ENCODE peak calls at places on chromosomes 16 and 17, in eight cellular contexts. One of them, this sample, is unnamed.

GRCh38 chr17:42387221-42387657 is 1.0 kb downstream of the STAT3 start:
- DNase-seq in HCT116: no peak
- DNase-seq in tibial artery: no peak
- DNase-seq in Caco-2: no peak
- DNase-seq in IMR-90: peak; percentile 74
- DNase-seq in lung: peak; percentile 61
- DNase-seq in neural progenitor cell: no peak
- DNase-seq in ovary: no peak
- DNase-seq in this sample: no peak

GRCh38 chr16:2339521-2340484 is 725 bp downstream of the ABCA3 start:
- DNase-seq in HCT116: no peak
- DNase-seq in tibial artery: peak; percentile 31
- DNase-seq in Caco-2: peak; percentile 60
- DNase-seq in IMR-90: no peak
- DNase-seq in lung: peak; percentile 76
- DNase-seq in neural progenitor cell: peak; percentile 75
- DNase-seq in ovary: peak; percentile 66
- DNase-seq in this sample: peak; percentile 15

GRCh38 chr16:84970447-84971127 is 40.7 kb downstream of the ZDHHC7 start:
- DNase-seq in HCT116: peak; percentile 77
- DNase-seq in tibial artery: peak; percentile 66
- DNase-seq in Caco-2: peak; percentile 82
- DNase-seq in IMR-90: peak; percentile 76
- DNase-seq in lung: peak; percentile 78
- DNase-seq in neural progenitor cell: peak; percentile 91
- DNase-seq in ovary: peak; percentile 85
- DNase-seq in this sample: peak; percentile 74

GRCh38 chr16:87620201-87620495 is 17.8 kb downstream of the JPH3 start:
- DNase-seq in HCT116: no peak
- DNase-seq in tibial artery: no peak
- DNase-seq in Caco-2: no peak
- DNase-seq in IMR-90: no peak
- DNase-seq in lung: no peak
- DNase-seq in neural progenitor cell: peak; percentile 38
- DNase-seq in ovary: no peak
- DNase-seq in this sample: no peak

GRCh38 chr16:24816688-24817087 is 29.1 kb upstream of the SLC5A11 start:
- DNase-seq in HCT116: no peak
- DNase-seq in tibial artery: no peak
- DNase-seq in Caco-2: no peak
- DNase-seq in IMR-90: no peak
- DNase-seq in lung: no peak
- DNase-seq in neural progenitor cell: no peak
- DNase-seq in ovary: no peak
- DNase-seq in this sample: no peak

GRCh38 chr17:82367724-82368524 is 3.6 kb upstream of the UTS2R start:
- DNase-seq in HCT116: peak; percentile 98
- DNase-seq in tibial artery: no peak
- DNase-seq in Caco-2: peak; percentile 96
- DNase-seq in IMR-90: peak; percentile 11
- DNase-seq in lung: no peak
- DNase-seq in neural progenitor cell: no peak
- DNase-seq in ovary: no peak
- DNase-seq in this sample: no peak

GRCh38 chr17:77681820-77682219 is 276.7 kb upstream of the TNRC6C start:
- DNase-seq in HCT116: no peak
- DNase-seq in tibial artery: no peak
- DNase-seq in Caco-2: peak; percentile 14
- DNase-seq in IMR-90: peak; percentile 1
- DNase-seq in lung: no peak
- DNase-seq in neural progenitor cell: no peak
- DNase-seq in ovary: no peak
- DNase-seq in this sample: no peak

GRCh38 chr17:28811594-28812135 is 30.9 kb downstream of the FAM222B start:
- DNase-seq in HCT116: peak; percentile 15
- DNase-seq in tibial artery: no peak
- DNase-seq in Caco-2: no peak
- DNase-seq in IMR-90: peak; percentile 21
- DNase-seq in lung: no peak
- DNase-seq in neural progenitor cell: peak; percentile 40
- DNase-seq in ovary: no peak
- DNase-seq in this sample: no peak

GRCh38 chr17:81553616-81554181 is 1.5 kb upstream of the FAAP100 start:
- DNase-seq in HCT116: peak; percentile 16
- DNase-seq in tibial artery: no peak
- DNase-seq in Caco-2: no peak
- DNase-seq in IMR-90: peak; percentile 99
- DNase-seq in lung: no peak
- DNase-seq in neural progenitor cell: no peak
- DNase-seq in ovary: peak; percentile 69
- DNase-seq in this sample: no peak

GRCh38 chr16:64543401-64543800 is 578.5 kb downstream of the CDH11 start:
- DNase-seq in HCT116: no peak
- DNase-seq in tibial artery: no peak
- DNase-seq in Caco-2: no peak
- DNase-seq in IMR-90: no peak
- DNase-seq in lung: no peak
- DNase-seq in neural progenitor cell: no peak
- DNase-seq in ovary: no peak
- DNase-seq in this sample: no peak

GRCh38 chr16:76162046-76162445 is 115.2 kb upstream of the CNTNAP4 start:
- DNase-seq in HCT116: no peak
- DNase-seq in tibial artery: no peak
- DNase-seq in Caco-2: no peak
- DNase-seq in IMR-90: no peak
- DNase-seq in lung: no peak
- DNase-seq in neural progenitor cell: no peak
- DNase-seq in ovary: no peak
- DNase-seq in this sample: no peak

GRCh38 chr17:82110298-82110697 is 12.3 kb upstream of the FASN start:
- DNase-seq in HCT116: no peak
- DNase-seq in tibial artery: no peak
- DNase-seq in Caco-2: no peak
- DNase-seq in IMR-90: no peak
- DNase-seq in lung: no peak
- DNase-seq in neural progenitor cell: no peak
- DNase-seq in ovary: no peak
- DNase-seq in this sample: no peak

DNA sequence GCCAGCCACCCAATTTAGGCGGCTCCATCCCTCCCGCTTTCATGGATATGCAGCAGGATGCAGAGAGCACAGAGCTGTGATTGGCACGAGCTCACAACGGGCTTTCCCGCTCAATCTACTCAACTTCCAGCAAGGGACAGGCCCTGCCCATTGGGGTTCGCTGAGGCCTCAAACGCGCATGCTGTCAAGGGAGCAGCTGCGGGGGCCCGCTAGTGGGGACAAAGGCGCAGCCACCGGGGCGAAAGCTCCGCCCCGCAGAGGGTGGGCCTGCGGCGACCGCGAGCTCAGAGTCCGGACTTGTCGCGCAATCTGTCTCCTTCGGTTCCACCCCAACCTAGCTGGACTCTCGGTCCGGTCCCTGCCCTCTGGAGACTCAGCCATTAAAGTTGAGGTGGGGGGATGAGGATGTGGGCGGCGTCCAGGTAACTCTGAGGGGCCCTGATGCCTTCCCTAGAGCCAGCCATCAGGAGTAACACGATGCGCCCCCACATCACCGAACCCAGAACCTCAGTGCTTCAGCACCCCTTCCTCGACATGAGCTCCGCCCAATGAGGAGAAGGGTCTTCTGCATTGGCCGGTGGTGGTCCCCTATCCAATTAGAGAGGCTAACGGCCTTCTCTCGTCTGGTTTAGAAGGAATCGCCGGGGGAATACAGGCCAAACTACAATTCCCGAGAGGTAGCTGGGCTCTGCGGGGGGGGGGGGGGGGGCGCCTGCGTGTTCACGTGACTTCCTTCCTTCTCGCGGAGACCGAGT is 489 bp upstream of the NFATC3 start:
- DNase-seq in HCT116: no peak
- DNase-seq in tibial artery: peak; percentile 91
- DNase-seq in Caco-2: peak; percentile 94
- DNase-seq in IMR-90: peak; percentile 61
- DNase-seq in lung: peak; percentile 89
- DNase-seq in neural progenitor cell: peak; percentile 93
- DNase-seq in ovary: peak; percentile 87
- DNase-seq in this sample: peak; percentile 77
- TF ChIP-seq CTCF in HCT116: no peak
- TF ChIP-seq CTCF in tibial artery: peak; percentile 23
- TF ChIP-seq CTCF in Caco-2: no peak
- TF ChIP-seq CTCF in IMR-90: no peak
- TF ChIP-seq CTCF in lung: no peak
- TF ChIP-seq CTCF in neural progenitor cell: no peak
- TF ChIP-seq CTCF in ovary: peak; percentile 34
- TF ChIP-seq CTCF in this sample: no peak

GRCh38 chr16:59887856-59888255 is 1153.7 kb upstream of the GOT2 start:
- DNase-seq in HCT116: no peak
- DNase-seq in tibial artery: no peak
- DNase-seq in Caco-2: no peak
- DNase-seq in IMR-90: no peak
- DNase-seq in lung: no peak
- DNase-seq in neural progenitor cell: no peak
- DNase-seq in ovary: no peak
- DNase-seq in this sample: no peak

GRCh38 chr16:59892376-59892775 is 1158.3 kb upstream of the GOT2 start:
- DNase-seq in HCT116: no peak
- DNase-seq in tibial artery: no peak
- DNase-seq in Caco-2: no peak
- DNase-seq in IMR-90: no peak
- DNase-seq in lung: no peak
- DNase-seq in neural progenitor cell: no peak
- DNase-seq in ovary: no peak
- DNase-seq in this sample: no peak
- H3K9me3 ChIP-seq in HCT116: peaks cover 7% of the 10 kb centered on the region
- H3K9me3 ChIP-seq in tibial artery: no peaks in the 10 kb centered on the region
- H3K9me3 ChIP-seq in Caco-2: no peaks in the 10 kb centered on the region
- H3K9me3 ChIP-seq in IMR-90: peaks cover 2% of the 10 kb centered on the region
- H3K9me3 ChIP-seq in lung: no peaks in the 10 kb centered on the region
- H3K9me3 ChIP-seq in neural progenitor cell: no peaks in the 10 kb centered on the region
- H3K9me3 ChIP-seq in ovary: no peaks in the 10 kb centered on the region
- H3K9me3 ChIP-seq in this sample: no peaks in the 10 kb centered on the region

GRCh38 chr16:50711040-50711439 is 17.6 kb downstream of the NOD2 start:
- DNase-seq in HCT116: no peak
- DNase-seq in tibial artery: no peak
- DNase-seq in Caco-2: no peak
- DNase-seq in IMR-90: no peak
- DNase-seq in lung: no peak
- DNase-seq in neural progenitor cell: no peak
- DNase-seq in ovary: no peak
- DNase-seq in this sample: no peak

GRCh38 chr16:50709980-50710379 is 16.6 kb downstream of the NOD2 start:
- DNase-seq in HCT116: no peak
- DNase-seq in tibial artery: no peak
- DNase-seq in Caco-2: no peak
- DNase-seq in IMR-90: no peak
- DNase-seq in lung: no peak
- DNase-seq in neural progenitor cell: no peak
- DNase-seq in ovary: no peak
- DNase-seq in this sample: no peak

GRCh38 chr16:50709061-50709695 is 15.8 kb downstream of the NOD2 start:
- DNase-seq in HCT116: no peak
- DNase-seq in tibial artery: no peak
- DNase-seq in Caco-2: no peak
- DNase-seq in IMR-90: no peak
- DNase-seq in lung: no peak
- DNase-seq in neural progenitor cell: no peak
- DNase-seq in ovary: no peak
- DNase-seq in this sample: no peak

GRCh38 chr16:50706250-50706649 is 12.8 kb downstream of the NOD2 start:
- DNase-seq in HCT116: no peak
- DNase-seq in tibial artery: no peak
- DNase-seq in Caco-2: peak; percentile 80
- DNase-seq in IMR-90: no peak
- DNase-seq in lung: no peak
- DNase-seq in neural progenitor cell: no peak
- DNase-seq in ovary: no peak
- DNase-seq in this sample: no peak

GRCh38 chr16:50708373-50709060 is 15.1 kb downstream of the NOD2 start:
- DNase-seq in HCT116: no peak
- DNase-seq in tibial artery: no peak
- DNase-seq in Caco-2: no peak
- DNase-seq in IMR-90: no peak
- DNase-seq in lung: no peak
- DNase-seq in neural progenitor cell: no peak
- DNase-seq in ovary: no peak
- DNase-seq in this sample: no peak
- H3K4me1 ChIP-seq in HCT116: no peaks in the 10 kb centered on the region
- H3K4me1 ChIP-seq in tibial artery: no peaks in the 10 kb centered on the region
- H3K4me1 ChIP-seq in Caco-2: peaks cover 18% of the 10 kb centered on the region
- H3K4me1 ChIP-seq in IMR-90: no peaks in the 10 kb centered on the region
- H3K4me1 ChIP-seq in lung: no peaks in the 10 kb centered on the region
- H3K4me1 ChIP-seq in neural progenitor cell: no peaks in the 10 kb centered on the region
- H3K4me1 ChIP-seq in ovary: no peaks in the 10 kb centered on the region
- H3K4me1 ChIP-seq in this sample: no peaks in the 10 kb centered on the region

DNA sequence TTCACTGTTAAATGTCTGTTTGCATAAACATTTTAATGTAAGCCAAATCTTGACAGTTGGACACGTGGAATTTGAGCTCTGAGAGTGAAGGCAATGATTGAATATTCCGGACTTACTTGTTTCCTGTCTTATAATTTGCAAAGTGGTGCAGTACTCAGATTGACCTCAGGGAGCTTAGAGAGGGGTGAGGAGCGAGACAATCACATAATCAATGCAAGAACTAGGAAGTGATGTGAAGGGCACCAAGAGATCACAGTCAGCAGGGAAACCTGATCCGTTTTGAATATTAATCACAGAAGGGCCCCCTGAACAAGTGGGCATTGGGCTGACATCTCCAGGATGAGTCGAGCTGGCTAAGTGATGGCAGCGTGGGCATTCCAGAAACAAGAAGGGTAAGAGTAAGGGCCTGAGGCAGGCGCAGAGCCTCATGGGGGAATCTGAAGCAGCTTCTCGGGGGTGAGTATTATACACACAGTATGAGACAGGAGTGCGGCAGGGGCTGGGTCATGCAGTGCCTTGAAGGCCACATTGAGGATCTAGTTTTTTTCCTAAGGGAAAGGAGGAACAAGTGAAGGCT is 26.1 kb downstream of the TEX2 start:
- DNase-seq in HCT116: peak; percentile 12
- DNase-seq in tibial artery: no peak
- DNase-seq in Caco-2: no peak
- DNase-seq in IMR-90: no peak
- DNase-seq in lung: no peak
- DNase-seq in neural progenitor cell: peak; percentile 45
- DNase-seq in ovary: no peak
- DNase-seq in this sample: no peak
- TF ChIP-seq CTCF in HCT116: peak; percentile 52
- TF ChIP-seq CTCF in tibial artery: no peak
- TF ChIP-seq CTCF in Caco-2: peak; percentile 60
- TF ChIP-seq CTCF in IMR-90: peak; percentile 16
- TF ChIP-seq CTCF in lung: no peak
- TF ChIP-seq CTCF in neural progenitor cell: peak; percentile 43
- TF ChIP-seq CTCF in ovary: no peak
- TF ChIP-seq CTCF in this sample: no peak

This sample was measured in CD8-positive, alpha-beta T cell.